ENCODE peak calls at places on chromosomes 12 and 14, in eight cellular contexts. U is SK-N-SH, B is colonic mucosa, T is HepG2, I is neural progenitor cell, F is lower leg skin, O is breast epithelium, G is right lobe of liver. A is an unnamed sample.

GRCh38 chr14:102732924-102733323 is 44.3 kb upstream of the TRAF3 start:
- DNase-seq in G (no peak), O (no peak), T (no peak), I (no peak), F (no peak), U (no peak), B (no peak), A (no peak)

GRCh38 chr12:45388545-45388944 is 172.7 kb downstream of the ANO6 start:
- DNase-seq in T (peak), F (no peak), U (peak), B (peak), O (no peak), G (no peak), I (peak), A (no peak)

GRCh38 chr12:111440631-111441030 is 34.9 kb downstream of the SH2B3 start:
- DNase-seq in B (no peak), G (no peak), I (no peak), F (no peak), O (no peak), T (no peak), U (no peak), A (no peak)

GRCh38 chr12:77007476-77007875 is 57.9 kb downstream of the E2F7 start:
- DNase-seq in G (no peak), I (no peak), U (no peak), T (no peak), F (peak), O (no peak), B (no peak), A (no peak)

GRCh38 chr12:22285871-22286270 is 48.6 kb downstream of the ST8SIA1 start:
- DNase-seq in O (no peak), G (no peak), I (no peak), B (no peak), F (no peak), T (no peak), U (no peak), A (no peak)

GRCh38 chr14:101097109-101097793 is 193.7 kb upstream of the RTL1 start:
- DNase-seq in G (no peak), U (no peak), F (peak), I (no peak), O (no peak), T (no peak), B (no peak), A (no peak)

GRCh38 chr14:97251423-97252155 is 454.4 kb downstream of the VRK1 start:
- DNase-seq in I (peak), O (no peak), F (no peak), B (no peak), G (no peak), U (no peak), T (no peak), A (no peak)

GRCh38 chr12:92124708-92125067 is 21.0 kb downstream of the BTG1 start:
- DNase-seq in F (no peak), I (no peak), G (no peak), T (no peak), O (no peak), U (no peak), B (no peak), A (no peak)

GRCh38 chr14:22886500-22887259 is 3.7 kb downstream of the REM2 start:
- DNase-seq in G (no peak), T (no peak), O (peak), I (peak), F (peak), U (peak), B (peak), A (no peak)

GRCh38 chr12:26608706-26609105 is 224.3 kb downstream of the ITPR2 start:
- DNase-seq in O (no peak), B (no peak), U (no peak), G (no peak), I (no peak), T (no peak), F (no peak), A (no peak)

GRCh38 chr12:64729909-64730584 is 29.2 kb downstream of the GNS start:
- DNase-seq in B (no peak), I (no peak), O (no peak), T (no peak), G (no peak), U (no peak), F (no peak), A (no peak)

GRCh38 chr12:52971701-52972329 is 22.9 kb downstream of the KRT18 start:
- DNase-seq in U (no peak), B (peak), I (peak), F (no peak), O (peak), G (no peak), T (peak), A (no peak)

GRCh38 chr14:99120147-99121026 is 151.6 kb downstream of the BCL11B start:
- DNase-seq in G (no peak), B (peak), F (peak), O (peak), I (no peak), U (no peak), T (no peak), A (no peak)

GRCh38 chr12:56151672-56152131 is 685 bp upstream of the MYL6B start:
- DNase-seq in B (peak), U (peak), O (no peak), T (peak), F (peak), I (peak), G (peak), A (peak)

GRCh38 chr12:84058136-84058535 is 854.5 kb downstream of the SLC6A15 start:
- DNase-seq in T (no peak), G (no peak), F (no peak), U (no peak), B (no peak), I (peak), O (no peak), A (no peak)

GRCh38 chr12:118354903-118355302 is 17.8 kb downstream of the TAOK3 start:
- DNase-seq in G (no peak), F (no peak), I (no peak), O (no peak), B (no peak), U (no peak), T (no peak), A (no peak)

GRCh38 chr12:118981285-118982201 is at the start of gene SRRM4:
- DNase-seq in T (no peak), U (peak), I (peak), G (peak), F (no peak), O (no peak), B (no peak), A (no peak)

GRCh38 chr12:59041241-59042121 is 121.2 kb upstream of the LRIG3 start:
- DNase-seq in I (no peak), T (no peak), B (no peak), O (no peak), F (no peak), U (no peak), G (no peak), A (no peak)

GRCh38 chr12:96419576-96420254 is 19.5 kb upstream of the CDK17 start:
- DNase-seq in U (no peak), B (no peak), F (no peak), O (no peak), T (no peak), G (no peak), I (no peak), A (no peak)

GRCh38 chr14:99644035-99644587 is 818 bp upstream of the HHIPL1 start:
- DNase-seq in F (no peak), T (no peak), G (no peak), O (no peak), B (no peak), U (no peak), I (no peak), A (no peak)

GRCh38 chr14:39426605-39427004 is 5.6 kb downstream of the FBXO33 start:
- DNase-seq in F (no peak), B (no peak), T (peak), G (no peak), O (no peak), U (peak), I (no peak), A (no peak)

GRCh38 chr14:91078095-91078737 is 17.8 kb upstream of the RPS6KA5 start:
- DNase-seq in B (no peak), F (no peak), O (no peak), G (no peak), U (no peak), I (no peak), T (no peak), A (no peak)

GRCh38 chr14:60640859-60641721 is 8.2 kb downstream of the SIX1 start:
- DNase-seq in I (peak), B (no peak), T (no peak), G (no peak), F (no peak), O (no peak), U (no peak), A (no peak)

GRCh38 chr12:47276253-47277070 is 196.7 kb upstream of the AMIGO2 start:
- DNase-seq in F (peak), B (peak), O (peak), T (peak), I (no peak), U (no peak), G (no peak), A (no peak)

GRCh38 chr12:109741970-109742372 is 28.3 kb downstream of the FAM222A start:
- DNase-seq in O (no peak), B (no peak), U (peak), T (peak), I (no peak), F (no peak), G (peak), A (no peak)

GRCh38 chr14:74400919-74401503 is 25.0 kb downstream of the SYNDIG1L start:
- DNase-seq in O (no peak), B (no peak), U (no peak), G (no peak), F (no peak), I (no peak), T (no peak), A (no peak)

GRCh38 chr12:102702447-102703114 is 214.5 kb downstream of the PAH start:
- DNase-seq in F (peak), U (peak), G (no peak), I (peak), O (no peak), B (no peak), T (peak), A (peak)

GRCh38 chr12:107903377-107904061 is 129.0 kb downstream of the ASCL4 start:
- DNase-seq in B (peak), G (no peak), T (no peak), U (peak), I (peak), O (peak), F (peak), A (no peak)

GRCh38 chr12:22115711-22116110 is 69.7 kb downstream of the CMAS start:
- DNase-seq in T (no peak), F (no peak), B (no peak), G (no peak), O (no peak), U (no peak), I (no peak), A (no peak)

GRCh38 chr12:12521923-12522322 is 40.7 kb downstream of the DUSP16 start:
- DNase-seq in B (no peak), G (no peak), O (no peak), U (no peak), I (no peak), T (no peak), F (no peak), A (no peak)

DNA sequence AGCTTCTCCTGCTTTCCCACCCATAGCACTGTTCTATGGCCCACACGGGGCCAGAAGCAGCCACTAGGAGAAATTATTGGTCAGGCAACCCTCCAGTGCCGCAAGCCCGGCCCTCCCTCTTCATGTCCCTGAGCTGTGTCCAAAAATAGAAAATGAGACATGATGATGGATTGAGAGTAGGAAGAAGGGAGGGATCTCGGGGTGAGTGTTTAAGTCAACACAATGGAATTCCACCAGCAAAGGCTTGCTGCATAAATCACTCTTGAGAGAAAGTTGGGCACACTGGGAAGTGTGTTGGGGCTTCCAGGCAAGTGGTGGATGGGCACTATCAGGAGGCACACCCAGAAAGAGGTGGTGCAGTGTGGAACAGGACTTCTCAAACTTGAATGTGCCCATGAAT is 94.2 kb downstream of the LLPH start:
- DNase-seq in B (no peak), F (no peak), T (peak), G (no peak), U (no peak), O (no peak), I (no peak), A (no peak)
- TF ChIP-seq CTCF in B (no peak), F (no peak), T (no peak), G (no peak), U (peak), O (no peak), I (no peak), A (no peak)

GRCh38 chr12:123516221-123516780 is 17.2 kb downstream of the RILPL1 start:
- DNase-seq in G (no peak), B (no peak), F (no peak), U (no peak), T (no peak), O (no peak), I (peak), A (no peak)
- TF ChIP-seq CTCF in G (no peak), B (no peak), F (no peak), U (no peak), T (no peak), O (no peak), I (peak), A (no peak)

GRCh38 chr12:122807651-122808050 is 27.6 kb upstream of the HIP1R start:
- DNase-seq in F (no peak), B (no peak), I (no peak), T (no peak), G (no peak), U (no peak), O (no peak), A (no peak)

GRCh38 chr12:122799635-122800243 is 25.4 kb downstream of the CCDC62 start:
- DNase-seq in G (no peak), F (no peak), I (peak), U (no peak), O (no peak), T (no peak), B (no peak), A (no peak)

DNA sequence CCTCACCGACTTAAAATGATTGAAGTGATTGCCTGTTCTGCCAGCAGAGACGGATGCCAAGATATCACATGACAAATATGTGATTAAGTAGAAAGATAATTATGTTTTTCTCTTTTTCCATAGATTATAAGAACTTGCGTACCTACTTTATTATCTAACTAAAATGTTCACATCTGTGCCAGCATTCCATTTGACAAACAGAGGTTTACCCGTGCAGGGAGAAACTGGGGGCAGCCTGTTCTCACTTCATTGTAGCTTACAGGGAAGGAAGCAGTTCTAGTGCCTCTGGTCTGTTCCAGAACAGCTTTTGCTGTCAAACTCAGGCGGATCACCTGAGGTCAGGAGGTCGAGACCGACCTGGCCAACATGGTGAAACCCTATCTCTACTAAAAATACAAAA is 29.6 kb downstream of the CCDC62 start:
- DNase-seq in G (no peak), O (no peak), B (no peak), U (no peak), I (no peak), T (no peak), F (no peak), A (no peak)
- TF ChIP-seq CTCF in G (no peak), O (no peak), B (no peak), U (no peak), I (no peak), T (no peak), F (no peak), A (no peak)

GRCh38 chr12:131713349-131713748 is 2.5 kb downstream of the SFSWAP start:
- DNase-seq in I (peak), U (no peak), G (no peak), O (no peak), F (no peak), B (no peak), T (no peak), A (no peak)
- TF ChIP-seq CTCF in I (peak), U (no peak), G (no peak), O (no peak), F (no peak), B (no peak), T (no peak), A (no peak)

GRCh38 chr14:29089849-29090248 is 323.3 kb downstream of the FOXG1 start:
- DNase-seq in T (no peak), O (no peak), I (no peak), B (no peak), U (no peak), F (no peak), G (no peak), A (no peak)

GRCh38 chr14:29085546-29085945 is 319.0 kb downstream of the FOXG1 start:
- DNase-seq in B (no peak), F (no peak), O (no peak), G (no peak), U (peak), T (peak), I (peak), A (no peak)
- TF ChIP-seq CTCF in B (no peak), F (no peak), O (no peak), G (peak), U (peak), T (peak), I (peak), A (no peak)

DNA sequence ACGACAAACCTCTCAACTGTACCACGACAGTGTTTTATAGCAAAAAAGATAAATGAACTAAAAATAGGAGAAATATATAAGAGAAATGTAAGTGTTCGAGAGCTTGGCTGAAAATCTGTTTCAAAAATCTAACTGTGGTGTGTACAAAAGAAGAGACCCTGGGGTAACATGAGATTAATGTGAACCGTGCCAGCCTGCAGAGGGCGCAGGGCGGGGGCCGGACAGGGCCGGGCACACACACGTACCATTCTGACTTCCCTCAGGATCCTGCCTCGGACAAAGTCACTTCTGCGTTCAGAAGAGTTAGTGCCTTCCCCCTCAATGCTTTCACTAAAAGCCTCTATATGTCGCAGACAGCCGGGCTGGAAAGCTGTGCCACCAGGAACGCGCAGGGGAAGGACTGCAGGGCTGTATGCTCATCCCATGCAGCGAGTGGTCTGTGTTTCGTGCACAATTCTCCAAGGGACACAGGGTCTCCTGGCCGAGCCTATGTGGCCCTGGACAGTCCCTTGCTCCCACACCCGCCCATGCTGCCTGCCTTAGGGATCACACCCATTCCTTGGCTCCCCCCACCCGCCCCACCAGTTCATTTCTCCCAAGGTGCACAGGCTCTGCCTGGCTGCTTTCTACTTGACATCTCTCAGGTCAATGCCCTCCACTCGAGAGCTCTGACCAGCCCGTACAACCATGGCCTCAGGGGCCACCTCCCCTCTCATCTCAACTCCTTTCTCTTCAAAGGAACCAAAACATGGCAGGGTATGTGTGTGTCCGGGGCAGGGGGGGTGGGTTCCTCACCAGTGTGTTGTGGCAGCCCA is 8.5 kb downstream of the CDCA4 start:
- DNase-seq in G (no peak), F (no peak), I (no peak), B (no peak), O (no peak), U (peak), T (no peak), A (no peak)
- TF ChIP-seq CTCF in G (no peak), F (no peak), I (peak), B (peak), O (no peak), U (peak), T (no peak), A (no peak)

DNA sequence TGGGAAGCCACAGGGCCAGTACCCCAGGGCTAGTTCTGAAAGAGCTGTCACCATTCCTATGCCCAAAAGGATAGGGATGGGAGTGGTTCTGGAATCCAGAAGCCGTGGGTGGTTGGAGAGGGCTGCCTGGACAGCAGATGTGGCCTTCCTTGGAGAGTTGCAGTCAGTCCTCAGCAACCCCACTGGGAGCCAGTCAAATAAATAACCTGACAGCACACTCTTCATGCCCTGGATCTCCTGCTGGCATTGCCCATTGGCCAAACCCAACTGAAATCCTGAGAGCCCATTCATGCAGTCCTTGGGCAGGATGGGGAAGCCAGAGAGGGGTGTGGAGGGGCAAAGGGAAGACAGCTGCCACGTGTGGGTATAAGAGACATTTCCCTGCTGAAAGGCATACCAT is 128.2 kb downstream of the PTPN11 start:
- DNase-seq in U (no peak), G (no peak), T (no peak), B (no peak), O (no peak), F (no peak), I (no peak), A (no peak)
- TF ChIP-seq CTCF in U (no peak), G (no peak), T (no peak), B (no peak), O (no peak), F (no peak), I (no peak), A (no peak)

GRCh38 chr12:87802721-87803011 is 226.5 kb downstream of the C12orf50 start:
- DNase-seq in T (no peak), U (no peak), I (no peak), O (no peak), G (no peak), B (no peak), F (no peak), A (no peak)
- TF ChIP-seq CTCF in T (no peak), U (no peak), I (no peak), O (no peak), G (no peak), B (no peak), F (no peak), A (no peak)